ENCODE peak calls at places on chromosomes 2 and 18, in five cellular contexts. One of them, this sample, is unnamed.

GRCh38 chr18:8215741-8216140 is 393.5 kb upstream of the RAB12 start:
- DNase-seq in CD4-positive, CD25-positive, alpha-beta regulatory T cell: no peak
- DNase-seq in HCT116: no peak
- DNase-seq in Peyer's patch: no peak
- DNase-seq in tibial nerve: no peak
- DNase-seq in this sample: no peak

GRCh38 chr2:233197022-233197421 is 54.5 kb upstream of the ATG16L1 start:
- DNase-seq in CD4-positive, CD25-positive, alpha-beta regulatory T cell: no peak
- DNase-seq in HCT116: no peak
- DNase-seq in Peyer's patch: no peak
- DNase-seq in tibial nerve: no peak
- DNase-seq in this sample: no peak

GRCh38 chr2:162261032-162261945 is 18.0 kb upstream of the FAP start:
- DNase-seq in CD4-positive, CD25-positive, alpha-beta regulatory T cell: no peak
- DNase-seq in HCT116: no peak
- DNase-seq in Peyer's patch: no peak
- DNase-seq in tibial nerve: no peak
- DNase-seq in this sample: no peak

GRCh38 chr2:168770796-168771195 is 31.6 kb upstream of the NOSTRIN start:
- DNase-seq in CD4-positive, CD25-positive, alpha-beta regulatory T cell: no peak
- DNase-seq in HCT116: no peak
- DNase-seq in Peyer's patch: no peak
- DNase-seq in tibial nerve: no peak
- DNase-seq in this sample: no peak

GRCh38 chr2:133418021-133418420 is 150.2 kb downstream of the NCKAP5 start:
- DNase-seq in CD4-positive, CD25-positive, alpha-beta regulatory T cell: no peak
- DNase-seq in HCT116: no peak
- DNase-seq in Peyer's patch: no peak
- DNase-seq in tibial nerve: no peak
- DNase-seq in this sample: no peak

GRCh38 chr18:3426074-3426473 is 23.9 kb upstream of the TGIF1 start:
- DNase-seq in CD4-positive, CD25-positive, alpha-beta regulatory T cell: no peak
- DNase-seq in HCT116: no peak
- DNase-seq in Peyer's patch: no peak
- DNase-seq in tibial nerve: no peak
- DNase-seq in this sample: no peak

GRCh38 chr2:203327582-203327917 is 644 bp upstream of the ABI2 start:
- DNase-seq in CD4-positive, CD25-positive, alpha-beta regulatory T cell: no peak
- DNase-seq in HCT116: no peak
- DNase-seq in Peyer's patch: no peak
- DNase-seq in tibial nerve: no peak
- DNase-seq in this sample: no peak

GRCh38 chr2:19351914-19352697 is 6.3 kb downstream of the OSR1 start:
- DNase-seq in CD4-positive, CD25-positive, alpha-beta regulatory T cell: no peak
- DNase-seq in HCT116: no peak
- DNase-seq in Peyer's patch: no peak
- DNase-seq in tibial nerve: no peak
- DNase-seq in this sample: no peak

GRCh38 chr2:128324008-128324896 is 5.6 kb upstream of the HS6ST1 start:
- DNase-seq in CD4-positive, CD25-positive, alpha-beta regulatory T cell: no peak
- DNase-seq in HCT116: no peak
- DNase-seq in Peyer's patch: no peak
- DNase-seq in tibial nerve: no peak
- DNase-seq in this sample: no peak

GRCh38 chr18:22709288-22710060 is 223.7 kb upstream of the RBBP8 start:
- DNase-seq in CD4-positive, CD25-positive, alpha-beta regulatory T cell: no peak
- DNase-seq in HCT116: no peak
- DNase-seq in Peyer's patch: no peak
- DNase-seq in tibial nerve: no peak
- DNase-seq in this sample: no peak

GRCh38 chr2:65153515-65153914 is 23.6 kb upstream of the RAB1A start:
- DNase-seq in CD4-positive, CD25-positive, alpha-beta regulatory T cell: no peak
- DNase-seq in HCT116: no peak
- DNase-seq in Peyer's patch: no peak
- DNase-seq in tibial nerve: no peak
- DNase-seq in this sample: no peak

GRCh38 chr2:222594679-222595078 is 61.2 kb downstream of the FARSB start:
- DNase-seq in CD4-positive, CD25-positive, alpha-beta regulatory T cell: no peak
- DNase-seq in HCT116: no peak
- DNase-seq in Peyer's patch: no peak
- DNase-seq in tibial nerve: no peak
- DNase-seq in this sample: no peak

GRCh38 chr2:136116813-136117390 is 1.0 kb downstream of the CXCR4 start:
- DNase-seq in CD4-positive, CD25-positive, alpha-beta regulatory T cell: peak; percentile 80
- DNase-seq in HCT116: no peak
- DNase-seq in Peyer's patch: no peak
- DNase-seq in tibial nerve: no peak
- DNase-seq in this sample: peak; percentile 80
- H3K27me3 ChIP-seq in CD4-positive, CD25-positive, alpha-beta regulatory T cell: peaks cover 2% of the 10 kb centered on the region
- H3K27me3 ChIP-seq in HCT116: peaks cover 66% of the 10 kb centered on the region
- H3K27me3 ChIP-seq in Peyer's patch: no peaks in the 10 kb centered on the region
- H3K27me3 ChIP-seq in tibial nerve: no peaks in the 10 kb centered on the region
- H3K27me3 ChIP-seq in this sample: no peaks in the 10 kb centered on the region

GRCh38 chr2:177433402-177433801 is 40.8 kb downstream of the AGPS start:
- DNase-seq in CD4-positive, CD25-positive, alpha-beta regulatory T cell: no peak
- DNase-seq in HCT116: no peak
- DNase-seq in Peyer's patch: no peak
- DNase-seq in tibial nerve: no peak
- DNase-seq in this sample: no peak
- H3K9me3 ChIP-seq in CD4-positive, CD25-positive, alpha-beta regulatory T cell: peaks cover 30% of the 10 kb centered on the region
- H3K9me3 ChIP-seq in HCT116: peaks cover 8% of the 10 kb centered on the region
- H3K9me3 ChIP-seq in Peyer's patch: peaks cover 23% of the 10 kb centered on the region
- H3K9me3 ChIP-seq in tibial nerve: no peaks in the 10 kb centered on the region
- H3K9me3 ChIP-seq in this sample: no peaks in the 10 kb centered on the region

DNA sequence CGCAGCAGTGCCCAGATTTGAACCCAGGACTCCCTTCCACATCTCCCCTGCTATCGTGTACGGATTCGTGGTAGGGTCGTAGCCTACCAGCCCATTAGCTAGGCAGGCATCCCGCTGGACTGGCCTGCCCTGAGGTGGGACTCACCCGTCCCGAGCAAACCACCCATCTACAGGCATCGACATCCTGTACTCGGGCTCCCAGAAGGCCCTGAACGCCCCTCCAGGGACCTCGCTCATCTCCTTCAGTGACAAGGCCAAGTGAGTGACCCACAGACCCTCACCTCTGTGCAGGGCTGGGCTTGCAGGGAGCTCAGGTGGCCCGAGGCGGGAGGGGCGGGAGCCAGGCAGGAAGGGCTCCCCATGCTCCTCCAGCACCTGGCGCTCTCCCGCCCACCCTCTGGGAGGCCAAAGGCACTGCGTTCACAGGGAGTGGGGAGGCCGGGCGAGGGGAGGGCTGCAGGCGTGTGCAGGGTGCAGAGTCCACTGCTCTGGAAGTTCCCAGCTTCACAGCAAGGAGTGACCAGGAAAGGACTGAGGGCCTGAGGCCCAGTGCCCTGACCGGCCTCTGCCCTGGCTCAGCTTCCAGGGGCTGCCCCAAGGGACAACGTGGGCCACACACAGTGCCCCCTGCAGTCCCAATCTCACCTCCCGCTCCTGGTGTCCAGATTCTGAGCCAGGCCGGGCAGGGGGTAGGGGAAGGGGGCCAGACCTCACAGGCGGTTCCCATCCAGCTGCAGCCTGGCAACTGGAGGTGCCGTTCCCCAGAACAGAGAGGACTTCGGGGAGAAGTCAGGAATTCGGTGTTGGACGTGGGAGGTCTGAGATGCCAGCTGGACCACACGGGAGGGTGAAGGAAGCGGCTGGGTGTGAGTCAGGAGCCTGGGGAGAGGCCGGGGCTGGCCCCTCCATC is 5.4 kb downstream of the AGXT start:
- DNase-seq in CD4-positive, CD25-positive, alpha-beta regulatory T cell: no peak
- DNase-seq in HCT116: no peak
- DNase-seq in Peyer's patch: peak; percentile 76
- DNase-seq in tibial nerve: no peak
- DNase-seq in this sample: no peak
- H3K27ac ChIP-seq in CD4-positive, CD25-positive, alpha-beta regulatory T cell: no peak overlapping the region
- H3K27ac ChIP-seq in HCT116: no peak overlapping the region
- H3K27ac ChIP-seq in Peyer's patch: no peak overlapping the region
- H3K27ac ChIP-seq in tibial nerve: no peak overlapping the region
- H3K27ac ChIP-seq in this sample: no peak overlapping the region

GRCh38 chr2:225401001-225401400 is 1.5 kb downstream of the NYAP2 start:
- DNase-seq in CD4-positive, CD25-positive, alpha-beta regulatory T cell: no peak
- DNase-seq in HCT116: no peak
- DNase-seq in Peyer's patch: no peak
- DNase-seq in tibial nerve: no peak
- DNase-seq in this sample: no peak
- H3K27me3 ChIP-seq in CD4-positive, CD25-positive, alpha-beta regulatory T cell: no peaks in the 10 kb centered on the region
- H3K27me3 ChIP-seq in HCT116: peaks cover 31% of the 10 kb centered on the region
- H3K27me3 ChIP-seq in Peyer's patch: no peaks in the 10 kb centered on the region
- H3K27me3 ChIP-seq in tibial nerve: no peaks in the 10 kb centered on the region
- H3K27me3 ChIP-seq in this sample: no peaks in the 10 kb centered on the region

DNA sequence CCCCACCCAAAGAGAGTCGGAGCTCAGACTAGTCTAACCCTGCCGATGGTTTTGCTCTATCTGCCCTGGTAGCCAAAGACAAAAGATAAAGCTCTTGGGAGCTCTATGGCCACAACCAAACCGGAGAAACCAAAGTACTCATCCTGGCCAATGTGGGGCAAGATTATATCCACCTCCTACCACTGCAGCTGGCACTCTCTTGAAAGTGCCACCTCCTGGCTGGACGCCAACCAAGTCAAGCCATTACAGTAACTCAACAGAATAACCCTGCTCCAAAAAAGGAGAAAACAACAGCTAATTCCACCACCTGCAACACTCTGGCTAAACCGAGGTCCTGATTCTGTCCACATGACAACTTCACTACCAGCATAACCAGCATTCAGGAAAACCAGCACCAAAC is 57.6 kb downstream of the SESTD1 start:
- DNase-seq in CD4-positive, CD25-positive, alpha-beta regulatory T cell: no peak
- DNase-seq in HCT116: no peak
- DNase-seq in Peyer's patch: no peak
- DNase-seq in tibial nerve: no peak
- DNase-seq in this sample: no peak
- H3K9me3 ChIP-seq in CD4-positive, CD25-positive, alpha-beta regulatory T cell: peaks cover 7% of the 10 kb centered on the region
- H3K9me3 ChIP-seq in HCT116: peaks cover 3% of the 10 kb centered on the region
- H3K9me3 ChIP-seq in Peyer's patch: no peaks in the 10 kb centered on the region
- H3K9me3 ChIP-seq in tibial nerve: no peaks in the 10 kb centered on the region
- H3K9me3 ChIP-seq in this sample: no peaks in the 10 kb centered on the region

GRCh38 chr2:159065313-159065712 is 96.9 kb downstream of the TANC1 start:
- DNase-seq in CD4-positive, CD25-positive, alpha-beta regulatory T cell: no peak
- DNase-seq in HCT116: no peak
- DNase-seq in Peyer's patch: no peak
- DNase-seq in tibial nerve: no peak
- DNase-seq in this sample: no peak
- H3K27ac ChIP-seq in CD4-positive, CD25-positive, alpha-beta regulatory T cell: no peak overlapping the region
- H3K27ac ChIP-seq in HCT116: peak overlapping the region; percentile 51
- H3K27ac ChIP-seq in Peyer's patch: no peak overlapping the region
- H3K27ac ChIP-seq in tibial nerve: no peak overlapping the region
- H3K27ac ChIP-seq in this sample: no peak overlapping the region

GRCh38 chr2:67342394-67342793 is 54.7 kb upstream of the ETAA1 start:
- DNase-seq in CD4-positive, CD25-positive, alpha-beta regulatory T cell: no peak
- DNase-seq in HCT116: no peak
- DNase-seq in Peyer's patch: no peak
- DNase-seq in tibial nerve: no peak
- DNase-seq in this sample: no peak
- H3K27me3 ChIP-seq in CD4-positive, CD25-positive, alpha-beta regulatory T cell: peaks cover 4% of the 10 kb centered on the region
- H3K27me3 ChIP-seq in HCT116: peaks cover 4% of the 10 kb centered on the region
- H3K27me3 ChIP-seq in Peyer's patch: no peaks in the 10 kb centered on the region
- H3K27me3 ChIP-seq in tibial nerve: no peaks in the 10 kb centered on the region
- H3K27me3 ChIP-seq in this sample: no peaks in the 10 kb centered on the region